ENCODE peak calls at places on chromosome 11, in ten cellular contexts. B, F, U, K, I, X, P, H, W and J are unnamed samples.

GRCh38 chr11:83827940-83828554 is 541.9 kb upstream of the CCDC90B start:
- DNase-seq in U (no peak), W (peak), F (no peak), P (no peak), I (peak), H (peak), B (peak), X (no peak), K (peak), J (no peak)

GRCh38 chr11:27094062-27094587 is 53.5 kb downstream of the BBOX1 start:
- DNase-seq in F (no peak), X (no peak), U (no peak), H (no peak), B (no peak), W (no peak), K (no peak), P (no peak), I (no peak), J (no peak)

GRCh38 chr11:104146421-104146820 is 17.5 kb downstream of the PDGFD start:
- DNase-seq in B (no peak), W (no peak), F (no peak), H (no peak), P (no peak), U (no peak), X (no peak), I (no peak), K (no peak), J (no peak)

GRCh38 chr11:79570104-79570503 is 129.3 kb upstream of the TENM4 start:
- DNase-seq in W (no peak), P (no peak), H (no peak), I (no peak), K (no peak), B (no peak), U (no peak), X (no peak), F (no peak), J (no peak)

GRCh38 chr11:14974723-14975587 is 2.8 kb upstream of the CALCA start:
- DNase-seq in X (peak), F (peak), B (no peak), H (peak), K (peak), U (no peak), P (no peak), W (peak), I (peak), J (peak)

GRCh38 chr11:46066335-46066734 is 54.9 kb downstream of the PHF21A start:
- DNase-seq in X (peak), K (no peak), F (no peak), H (no peak), B (no peak), I (no peak), U (peak), W (no peak), P (no peak), J (no peak)

GRCh38 chr11:108965602-108966001 is 300.7 kb downstream of the DDX10 start:
- DNase-seq in K (no peak), B (peak), I (peak), H (no peak), F (no peak), W (no peak), P (peak), U (no peak), X (peak), J (no peak)

GRCh38 chr11:60240661-60241060 is 2.3 kb downstream of the MS4A4E start:
- DNase-seq in F (no peak), P (no peak), U (no peak), H (no peak), I (no peak), B (no peak), X (no peak), W (no peak), K (no peak), J (no peak)

GRCh38 chr11:84498016-84498415 is 1129.1 kb downstream of the DLG2 start:
- DNase-seq in H (no peak), U (no peak), I (no peak), B (no peak), F (no peak), K (no peak), X (no peak), W (no peak), P (no peak), J (no peak)

GRCh38 chr11:40132881-40133280 is 1326.6 kb downstream of the LRRC4C start:
- DNase-seq in F (no peak), X (no peak), B (no peak), K (no peak), W (no peak), P (no peak), U (no peak), I (no peak), H (no peak), J (no peak)

GRCh38 chr11:72808415-72808814 is 5.8 kb upstream of the ATG16L2 start:
- DNase-seq in U (no peak), B (no peak), F (no peak), I (no peak), K (no peak), H (no peak), P (no peak), X (no peak), W (no peak), J (no peak)

GRCh38 chr11:74321487-74322188 is 10.2 kb upstream of the P4HA3 start:
- DNase-seq in F (peak), K (peak), B (no peak), I (peak), P (no peak), H (peak), X (peak), W (peak), U (no peak), J (peak)

GRCh38 chr11:115659061-115659963 is 155.1 kb upstream of the CADM1 start:
- DNase-seq in B (no peak), H (no peak), W (peak), F (no peak), P (no peak), K (peak), I (peak), X (peak), U (no peak), J (peak)

GRCh38 chr11:66710384-66710930 is 18.6 kb downstream of the SPTBN2 start:
- DNase-seq in U (no peak), W (no peak), F (no peak), X (no peak), B (no peak), H (no peak), I (no peak), P (no peak), K (no peak), J (no peak)

GRCh38 chr11:43947815-43948214 is 5.4 kb downstream of the C11orf96 start:
- DNase-seq in X (no peak), I (no peak), H (no peak), P (no peak), U (no peak), K (no peak), W (no peak), B (no peak), F (no peak), J (peak)

GRCh38 chr11:3202759-3203158 is 15.9 kb downstream of the MRGPRG start:
- DNase-seq in P (no peak), H (no peak), F (no peak), U (no peak), X (no peak), B (no peak), W (no peak), K (no peak), I (no peak), J (peak)

GRCh38 chr11:119795231-119795630 is 66.2 kb upstream of the NECTIN1 start:
- DNase-seq in K (no peak), B (peak), F (peak), U (no peak), X (peak), I (peak), P (peak), H (no peak), W (no peak), J (no peak)

GRCh38 chr11:66359662-66360087 is 11.9 kb downstream of the SLC29A2 start:
- DNase-seq in B (no peak), I (peak), F (no peak), U (no peak), K (no peak), X (no peak), H (no peak), P (no peak), W (no peak), J (no peak)

GRCh38 chr11:2781413-2782274 is 81.8 kb upstream of the KCNQ1OT1 start:
- DNase-seq in F (peak), X (no peak), P (no peak), W (no peak), K (no peak), U (peak), B (no peak), H (no peak), I (peak), J (no peak)

GRCh38 chr11:13343931-13344717 is 66.5 kb downstream of the BMAL1 start:
- DNase-seq in B (peak), W (peak), H (peak), U (peak), F (peak), I (peak), K (peak), X (peak), P (peak), J (peak)

GRCh38 chr11:76674517-76675400 is 4.2 kb upstream of the LRRC32 start:
- DNase-seq in W (peak), X (no peak), I (no peak), F (no peak), U (no peak), B (no peak), P (no peak), K (peak), H (no peak), J (no peak)
- TF ChIP-seq CTCF in W (no peak), X (no peak), I (no peak), F (no peak), U (no peak), B (peak), P (no peak), K (no peak), H (peak), J (no peak)

GRCh38 chr11:8056810-8057463 is 24.1 kb upstream of the TUB start:
- DNase-seq in U (no peak), I (peak), K (no peak), X (no peak), W (no peak), B (peak), F (no peak), H (no peak), P (no peak), J (no peak)

GRCh38 chr11:8055836-8056526 is 25.0 kb upstream of the TUB start:
- DNase-seq in U (no peak), B (no peak), W (no peak), H (no peak), K (no peak), P (no peak), F (no peak), X (no peak), I (peak), J (no peak)

GRCh38 chr11:8058216-8058615 is 22.8 kb upstream of the TUB start:
- DNase-seq in W (no peak), I (no peak), P (no peak), K (no peak), F (no peak), X (no peak), U (no peak), H (no peak), B (no peak), J (no peak)

GRCh38 chr11:8059030-8059429 is 22.0 kb upstream of the TUB start:
- DNase-seq in X (no peak), H (no peak), I (no peak), P (no peak), U (no peak), K (no peak), W (no peak), B (no peak), F (no peak), J (no peak)

GRCh38 chr11:8055111-8055835 is 25.7 kb upstream of the TUB start:
- DNase-seq in I (no peak), X (no peak), W (no peak), U (no peak), H (no peak), F (no peak), K (no peak), B (no peak), P (no peak), J (no peak)
- TF ChIP-seq CTCF in I (peak), X (no peak), W (peak), U (no peak), H (peak), F (no peak), K (peak), B (peak), P (peak), J (no peak)

GRCh38 chr11:8167796-8168195 is 1.0 kb downstream of the RIC3 start:
- DNase-seq in I (peak), B (no peak), F (no peak), X (peak), P (no peak), U (no peak), W (no peak), H (no peak), K (peak), J (no peak)

DNA sequence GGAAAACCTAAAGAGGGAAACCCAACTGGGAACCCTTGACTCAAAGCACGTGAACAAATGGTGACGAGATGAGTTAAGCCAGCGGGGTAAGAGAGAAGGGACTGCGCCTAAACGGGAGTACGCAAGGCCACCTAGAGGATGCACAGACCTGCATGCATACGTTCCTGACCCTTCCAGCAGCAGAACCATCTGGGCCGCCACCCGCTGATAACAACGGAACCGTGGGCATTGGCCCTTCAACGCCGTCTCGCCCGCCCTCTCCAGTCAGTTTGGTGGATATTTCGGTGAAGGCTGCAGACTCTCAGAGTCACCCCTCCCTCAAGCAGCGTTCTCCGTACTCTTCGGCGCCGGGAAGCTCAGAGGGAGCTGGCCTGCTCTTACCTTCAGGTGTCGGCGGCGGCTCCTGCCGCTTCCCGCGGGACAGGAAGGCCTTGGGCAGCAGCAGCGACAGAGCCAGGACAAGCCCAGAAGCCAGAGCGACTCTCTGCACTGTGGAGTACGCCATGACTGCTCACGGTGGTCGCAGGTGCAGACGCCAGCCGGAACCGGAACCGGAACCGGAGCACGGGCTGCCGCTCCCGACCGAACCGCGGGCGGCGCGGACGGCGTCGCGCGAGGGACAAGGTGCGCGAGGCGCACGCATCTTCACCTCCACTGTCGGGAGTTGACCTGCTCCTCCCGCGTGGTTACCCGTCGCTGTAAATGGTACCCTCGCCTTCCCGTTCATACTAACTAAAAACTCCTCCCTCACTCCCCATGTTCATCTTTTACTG is at the start of gene RIC3:
- DNase-seq in U (peak), H (peak), F (no peak), W (peak), K (peak), P (no peak), I (peak), B (no peak), X (peak), J (peak)
- TF ChIP-seq CTCF in U (peak), H (peak), F (no peak), W (no peak), K (no peak), P (no peak), I (no peak), B (no peak), X (no peak), J (no peak)

GRCh38 chr11:106306942-106307341 is 229.5 kb downstream of the AASDHPPT start:
- DNase-seq in I (peak), K (no peak), F (no peak), P (no peak), B (no peak), H (no peak), W (no peak), X (no peak), U (no peak), J (no peak)
- TF ChIP-seq CTCF in I (peak), K (no peak), F (no peak), P (peak), B (peak), H (no peak), W (no peak), X (peak), U (no peak), J (no peak)

DNA sequence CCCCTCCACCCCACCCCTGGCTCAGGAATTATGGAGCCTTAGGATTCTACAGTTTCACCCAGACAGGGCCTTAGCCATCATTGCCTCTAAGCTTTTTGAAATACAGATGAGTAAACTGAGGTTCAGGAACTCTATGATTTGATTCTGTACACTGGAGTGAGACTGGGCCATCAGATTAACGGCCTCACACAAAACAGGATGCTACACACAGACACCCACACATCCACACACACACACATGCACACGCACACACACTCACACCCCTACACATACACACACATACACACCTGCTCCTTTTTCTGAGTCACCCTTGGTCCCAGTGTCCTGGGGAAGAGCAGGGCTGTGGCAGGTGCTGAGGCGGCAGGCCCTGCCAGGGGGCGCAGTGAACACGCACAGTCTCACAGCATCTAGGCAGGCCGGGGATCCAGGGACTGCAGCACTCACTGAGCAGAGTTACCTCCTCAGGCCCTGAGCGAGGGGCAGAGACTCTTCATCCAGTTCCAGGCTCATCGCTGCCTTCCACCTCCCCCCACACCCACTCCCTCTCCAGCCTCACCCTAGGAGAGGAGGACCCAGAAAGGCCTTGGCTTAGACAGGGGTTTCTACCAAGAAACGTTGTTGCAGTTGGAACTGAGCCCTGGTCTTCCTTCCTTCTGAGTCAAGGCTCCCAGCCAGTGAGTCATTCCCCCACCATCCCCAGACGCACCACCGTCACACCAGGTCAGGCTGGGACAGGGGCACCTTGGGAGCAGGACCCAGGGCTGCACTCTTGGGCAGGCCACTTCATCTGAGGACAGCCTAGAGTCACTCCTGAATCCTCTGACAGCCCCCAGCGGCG is 89.8 kb upstream of the PARVA start:
- DNase-seq in W (peak), H (peak), X (peak), F (peak), P (peak), B (peak), U (peak), K (peak), I (peak), J (peak)
- TF ChIP-seq CTCF in W (peak), H (no peak), X (peak), F (peak), P (peak), B (peak), U (peak), K (peak), I (peak), J (peak)

GRCh38 chr11:124194696-124195418 is 11.7 kb downstream of the OR10D3 start:
- DNase-seq in B (peak), F (peak), H (peak), K (peak), P (peak), W (peak), I (peak), X (peak), U (no peak), J (peak)
- TF ChIP-seq CTCF in B (peak), F (peak), H (peak), K (peak), P (peak), W (peak), I (peak), X (peak), U (peak), J (peak)

DNA sequence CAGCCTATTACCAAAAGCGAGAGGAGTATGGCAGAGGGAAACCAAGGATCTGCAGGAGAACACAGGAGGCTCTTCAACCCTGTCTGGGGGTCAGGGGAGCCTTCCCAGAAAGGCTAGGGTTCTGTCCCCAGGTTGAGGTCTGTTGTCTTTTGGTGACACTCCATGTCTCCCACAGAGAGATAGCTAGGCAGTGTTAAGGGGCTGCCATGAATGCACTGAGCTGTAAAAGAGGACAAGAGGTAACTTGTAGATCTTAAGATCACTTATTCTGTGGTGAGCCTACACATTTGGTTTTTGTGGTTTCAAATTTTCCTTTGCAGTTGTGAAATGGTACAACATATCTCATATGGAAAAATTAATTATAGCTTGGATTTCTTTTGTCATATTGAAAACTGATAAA is 6.0 kb upstream of the ACER3 start:
- DNase-seq in X (peak), U (no peak), B (no peak), H (no peak), W (no peak), I (no peak), K (no peak), P (no peak), F (no peak), J (no peak)
- TF ChIP-seq CTCF in X (no peak), U (no peak), B (no peak), H (no peak), W (no peak), I (no peak), K (no peak), P (no peak), F (no peak), J (no peak)

GRCh38 chr11:35305670-35306382 is 113.5 kb downstream of the SLC1A2 start:
- DNase-seq in U (peak), P (no peak), I (peak), W (peak), X (no peak), B (peak), K (peak), H (peak), F (peak), J (peak)
- TF ChIP-seq CTCF in U (peak), P (peak), I (peak), W (peak), X (peak), B (peak), K (peak), H (peak), F (no peak), J (peak)

GRCh38 chr11:121198491-121198890 is 94.1 kb upstream of the SC5D start:
- DNase-seq in P (no peak), F (no peak), H (no peak), K (no peak), I (no peak), X (no peak), W (no peak), B (no peak), U (no peak), J (no peak)
- TF ChIP-seq CTCF in P (no peak), F (no peak), H (no peak), K (no peak), I (no peak), X (no peak), W (no peak), B (no peak), U (no peak), J (no peak)